ENCODE peak calls at places on chromosome 5, in four cellular contexts. R is GM12878, E is K562, F is HepG2. W is an unnamed sample.

GRCh38 chr5:75152861-75153260 is 83.8 kb downstream of the ANKRD31 start:
- DNase-seq in R (no peak), F (no peak), E (no peak), W (no peak)

GRCh38 chr5:82513739-82514138 is 235.6 kb upstream of the RPS23 start:
- DNase-seq in E (no peak), F (no peak), R (no peak), W (peak; percentile 25)

GRCh38 chr5:154159343-154159742 is 31.2 kb upstream of the GALNT10 start:
- DNase-seq in R (no peak), F (no peak), E (no peak), W (no peak)

GRCh38 chr5:79407591-79407990 is 106.3 kb downstream of the HOMER1 start:
- DNase-seq in F (no peak), R (no peak), E (no peak), W (no peak)

GRCh38 chr5:172864747-172865146 is 30.7 kb downstream of the ERGIC1 start:
- DNase-seq in E (no peak), R (no peak), F (no peak), W (no peak)

GRCh38 chr5:66963559-66963971 is 233.0 kb downstream of the CD180 start:
- DNase-seq in E (no peak), F (no peak), R (no peak), W (peak; percentile 39)

GRCh38 chr5:136001531-136001930 is 27.3 kb upstream of the TGFBI start:
- DNase-seq in R (no peak), F (no peak), E (no peak), W (no peak)

GRCh38 chr5:33936004-33936380 is 194 bp upstream of the RXFP3 start:
- DNase-seq in R (no peak), F (no peak), E (peak; percentile 48), W (peak; percentile 87)

GRCh38 chr5:78537821-78538220 is 110.8 kb downstream of the LHFPL2 start:
- DNase-seq in R (no peak), F (peak; percentile 22), E (peak; percentile 60), W (peak; percentile 24)

GRCh38 chr5:65032250-65032649 is 263.5 kb downstream of the CWC27 start:
- DNase-seq in R (no peak), E (peak; percentile 22), F (no peak), W (no peak)

GRCh38 chr5:322281-322941 is 897 bp downstream of the AHRR start:
- DNase-seq in F (no peak), R (no peak), E (no peak), W (no peak)

GRCh38 chr5:34791761-34792244 is 47.2 kb upstream of the TTC23L start:
- DNase-seq in R (no peak), E (peak; percentile 36), F (no peak), W (no peak)

GRCh38 chr5:87300176-87300575 is 32.5 kb downstream of the RASA1 start:
- DNase-seq in R (no peak), E (peak; percentile 4), F (no peak), W (no peak)

GRCh38 chr5:167049043-167049663 is 1242.3 kb upstream of the WWC1 start:
- DNase-seq in E (peak; percentile 29), F (peak; percentile 21), R (no peak), W (peak; percentile 45)

GRCh38 chr5:150229571-150229970 is 39.7 kb downstream of the SLC6A7 start:
- DNase-seq in R (no peak), E (no peak), F (no peak), W (no peak)

GRCh38 chr5:159412284-159413046 is 82.2 kb upstream of the IL12B start:
- DNase-seq in E (no peak), F (no peak), R (peak; percentile 62), W (no peak)
- TF ChIP-seq USF2 in E (no peak), F (no peak), R (no peak), W (no peak)

DNA sequence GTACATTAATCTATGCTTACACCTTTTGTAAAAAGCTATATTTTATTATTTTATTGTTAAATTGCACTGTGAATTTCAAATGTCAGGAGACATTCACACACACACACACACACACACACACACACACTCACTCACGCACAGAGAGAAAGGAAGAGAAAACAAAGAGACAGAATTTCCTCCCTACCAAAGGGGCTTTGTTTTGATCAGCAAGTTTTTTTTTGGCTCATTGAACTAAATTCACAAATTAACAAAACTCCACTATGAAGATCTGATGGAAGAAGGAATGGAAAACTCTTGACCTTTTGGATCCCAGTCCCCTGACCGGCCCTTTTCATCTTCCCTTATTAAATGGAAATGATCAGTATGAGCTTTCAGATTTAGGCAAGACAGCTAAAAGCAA is 161.2 kb downstream of the PDE4D start:
- DNase-seq in R (no peak), E (no peak), F (no peak), W (no peak)
- TF ChIP-seq CBFB in R (no peak), E (no peak), F (no peak), W (no peak)

DNA sequence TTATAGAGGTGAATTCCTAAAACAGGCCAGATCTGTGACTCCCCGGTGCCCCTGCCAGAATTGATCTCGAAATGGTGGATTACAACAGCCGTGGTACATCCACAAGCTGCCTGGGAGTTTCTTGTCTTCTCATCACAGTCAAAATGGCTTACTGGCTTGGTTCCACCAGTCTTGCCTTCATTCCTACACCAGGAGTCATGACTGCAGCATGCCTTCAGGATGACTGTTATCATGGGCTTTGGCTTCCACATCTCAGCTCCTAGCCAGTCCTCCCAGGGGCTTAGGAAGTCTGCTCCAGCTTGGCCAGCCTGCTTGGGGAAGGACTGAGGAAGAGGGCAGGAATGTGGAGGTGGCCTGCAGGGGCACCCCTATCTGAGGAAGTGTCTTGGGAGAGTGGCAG is 132.9 kb upstream of the NR3C1 start:
- DNase-seq in R (no peak), F (peak; percentile 14), E (no peak), W (no peak)
- TF ChIP-seq USF2 in R (no peak), F (no peak), E (no peak), W (no peak)

GRCh38 chr5:38715671-38716070 is 130.1 kb upstream of the OSMR start:
- DNase-seq in F (peak; percentile 14), R (no peak), E (peak; percentile 6), W (no peak)
- TF ChIP-seq CBFB in F (no peak), R (no peak), E (no peak), W (no peak)

DNA sequence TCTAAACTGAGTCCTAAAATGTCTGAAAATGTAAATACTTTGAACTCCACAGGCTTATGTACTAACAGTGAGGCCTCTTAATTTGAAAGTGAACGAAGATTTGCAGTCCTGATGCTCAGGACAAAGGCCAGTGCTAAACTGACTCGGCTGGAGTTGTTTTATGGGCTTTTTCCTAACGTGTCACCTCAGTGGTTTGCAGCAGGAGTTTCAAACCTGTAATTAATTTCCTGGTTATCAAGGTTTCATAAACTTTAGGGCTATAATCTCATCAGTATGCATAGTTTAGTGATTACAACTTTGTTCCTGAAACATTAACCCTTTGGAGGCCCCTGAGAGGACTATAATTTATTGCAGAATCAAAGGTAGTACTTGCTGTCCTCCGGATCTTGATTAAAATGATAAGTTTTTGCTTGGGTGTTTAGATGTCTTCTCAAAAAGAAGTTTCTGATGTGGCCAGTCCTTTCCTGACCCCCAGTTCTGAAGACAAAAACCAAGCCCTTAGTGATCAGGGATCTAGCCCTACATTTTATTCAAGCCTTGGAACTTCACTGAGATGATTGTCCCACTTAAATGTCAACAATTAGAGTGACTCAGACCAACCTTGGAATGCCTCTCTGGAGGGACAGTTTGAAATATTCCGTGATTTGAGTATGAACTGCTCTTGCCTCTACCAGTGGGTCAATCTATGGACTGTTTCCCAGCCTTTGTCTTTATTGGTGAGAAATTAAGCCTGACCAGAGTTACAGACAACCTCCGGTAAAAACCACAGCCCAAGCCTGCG is 11.1 kb upstream of the S100Z start:
- DNase-seq in R (no peak), E (no peak), F (peak; percentile 15), W (no peak)
- TF ChIP-seq USF2 in R (no peak), E (no peak), F (no peak), W (no peak)

GRCh38 chr5:180136661-180137381 is 65.3 kb upstream of the RNF130 start:
- DNase-seq in R (no peak), F (no peak), E (no peak), W (no peak)

GRCh38 chr5:180133971-180134508 is 62.5 kb upstream of the RNF130 start:
- DNase-seq in E (no peak), R (no peak), F (no peak), W (no peak)

GRCh38 chr5:180135967-180136641 is 64.5 kb upstream of the RNF130 start:
- DNase-seq in R (no peak), F (no peak), E (no peak), W (no peak)

GRCh38 chr5:180133551-180133950 is 62.0 kb upstream of the RNF130 start:
- DNase-seq in E (no peak), R (no peak), F (no peak), W (no peak)

DNA sequence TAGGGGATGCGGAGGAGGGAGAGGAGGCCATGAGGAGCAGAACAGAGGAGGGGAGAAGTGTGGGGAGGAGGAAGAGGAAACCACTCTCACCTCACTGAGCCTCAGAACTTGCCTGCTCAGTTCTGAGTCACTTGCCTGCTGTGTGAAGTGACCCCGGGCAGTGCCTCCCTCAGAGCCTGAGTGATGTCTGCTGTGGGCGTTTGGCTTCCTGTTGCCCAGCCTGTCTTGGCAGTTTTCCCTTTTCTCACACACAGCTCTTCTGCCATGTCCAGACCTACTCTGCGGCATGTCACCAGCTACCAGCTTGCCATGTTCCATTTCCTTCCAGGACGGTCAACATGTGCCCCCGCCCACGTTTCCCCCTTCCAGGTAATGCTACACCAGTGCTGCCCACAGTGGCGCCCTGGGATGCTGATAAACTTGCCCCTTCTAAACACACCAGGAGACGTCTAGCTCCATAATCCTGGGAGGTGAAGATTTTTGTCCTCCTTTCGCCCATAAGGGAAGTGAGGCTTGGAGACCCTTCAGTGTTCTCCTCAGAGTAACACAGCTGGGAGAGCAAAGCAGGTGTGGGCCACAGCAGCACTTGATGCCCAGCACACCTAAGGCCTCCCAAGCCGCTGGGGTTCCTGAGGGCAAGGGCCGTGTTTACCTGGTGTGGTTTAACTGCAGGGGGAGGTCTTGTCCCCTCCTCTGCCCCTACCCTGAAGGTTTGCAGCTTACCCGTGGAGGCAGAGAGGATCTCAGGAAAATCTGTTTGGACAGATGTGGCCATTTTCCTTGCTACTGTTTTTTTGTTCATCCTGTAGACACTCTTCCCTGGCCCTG is 63.8 kb upstream of the RNF130 start:
- DNase-seq in F (no peak), R (no peak), E (no peak), W (no peak)
- TF ChIP-seq CBFB in F (no peak), R (no peak), E (no peak), W (no peak)

GRCh38 chr5:56692359-56693219 is 122.8 kb upstream of the MAP3K1 start:
- DNase-seq in R (peak; percentile 47), E (no peak), F (no peak), W (no peak)
- TF ChIP-seq USF2 in R (no peak), E (no peak), F (no peak), W (no peak)

GRCh38 chr5:10563940-10564837 is at the start of gene ANKRD33B:
- DNase-seq in F (peak; percentile 9), R (no peak), E (peak; percentile 80), W (peak; percentile 73)
- TF ChIP-seq CBFB in F (no peak), R (peak; percentile 37), E (no peak), W (no peak)

W was measured in WTC11.